ENCODE peak calls at places on chromosomes 7 and 10, in seven cellular contexts. V is HL-60, U is stomach, I is HCT116, M is upper lobe of left lung, N is H1, E is GM23338. A is an unnamed sample.

GRCh38 chr7:82675396-82675795 is 231.8 kb upstream of the CACNA2D1 start:
- DNase-seq in V (no peak), U (no peak), I (no peak), M (no peak), N (no peak), E (no peak), A (no peak)

GRCh38 chr10:93542358-93542791 is 24.1 kb upstream of the FFAR4 start:
- DNase-seq in V (no peak), U (peak), I (no peak), M (no peak), N (no peak), E (no peak), A (no peak)

GRCh38 chr7:138235207-138235606 is 158.9 kb downstream of the AKR1D1 start:
- DNase-seq in V (no peak), U (peak), I (no peak), M (no peak), N (no peak), E (no peak), A (no peak)

GRCh38 chr10:126551197-126551596 is 119.3 kb downstream of the C10orf90 start:
- DNase-seq in V (no peak), U (no peak), I (no peak), M (no peak), N (no peak), E (no peak), A (no peak)

GRCh38 chr10:271201-271600 is 135.9 kb downstream of the ZMYND11 start:
- DNase-seq in V (no peak), U (no peak), I (no peak), M (no peak), N (no peak), E (no peak), A (no peak)

GRCh38 chr10:29649561-29650551 is 15.1 kb upstream of the SVIL start:
- DNase-seq in V (no peak), U (no peak), I (no peak), M (no peak), N (no peak), E (no peak), A (no peak)

GRCh38 chr7:134367956-134368749 is 51.4 kb upstream of the SLC35B4 start:
- DNase-seq in V (no peak), U (no peak), I (no peak), M (no peak), N (no peak), E (no peak), A (no peak)

GRCh38 chr7:133237545-133237944 is 15.3 kb upstream of the EXOC4 start:
- DNase-seq in V (no peak), U (no peak), I (no peak), M (no peak), N (no peak), E (no peak), A (no peak)

GRCh38 chr7:146961617-146962016 is 845.0 kb downstream of the CNTNAP2 start:
- DNase-seq in V (no peak), U (no peak), I (no peak), M (no peak), N (no peak), E (no peak), A (no peak)

GRCh38 chr10:6035926-6036575 is 26.1 kb downstream of the IL2RA start:
- DNase-seq in V (no peak), U (no peak), I (no peak), M (no peak), N (no peak), E (no peak), A (peak)

GRCh38 chr7:72476608-72477305 is 64.6 kb upstream of the CALN1 start:
- DNase-seq in V (no peak), U (peak), I (no peak), M (no peak), N (no peak), E (peak), A (no peak)

GRCh38 chr10:93456480-93456879 is 25.7 kb downstream of the MYOF start:
- DNase-seq in V (no peak), U (no peak), I (no peak), M (no peak), N (no peak), E (no peak), A (peak)

GRCh38 chr7:45902820-45903219 is 14.5 kb downstream of the IGFBP1 start:
- DNase-seq in V (no peak), U (no peak), I (no peak), M (no peak), N (no peak), E (no peak), A (no peak)

GRCh38 chr7:120554960-120555571 is 282.1 kb downstream of the KCND2 start:
- DNase-seq in V (peak), U (no peak), I (peak), M (no peak), N (no peak), E (peak), A (no peak)

GRCh38 chr10:54203426-54203825 is 597.6 kb downstream of the PCDH15 start:
- DNase-seq in V (no peak), U (no peak), I (no peak), M (no peak), N (no peak), E (no peak), A (no peak)

GRCh38 chr10:77890097-77890496 is 36.5 kb downstream of the DLG5 start:
- DNase-seq in V (no peak), U (no peak), I (peak), M (no peak), N (peak), E (peak), A (no peak)

GRCh38 chr10:48526371-48526821 is 78.5 kb downstream of the ARHGAP22 start:
- DNase-seq in V (no peak), U (peak), I (no peak), M (no peak), N (no peak), E (no peak), A (no peak)

GRCh38 chr7:117582219-117582704 is 102.4 kb downstream of the CFTR start:
- DNase-seq in V (no peak), U (no peak), I (no peak), M (no peak), N (peak), E (peak), A (peak)

GRCh38 chr7:96253441-96253840 is 68.5 kb downstream of the SLC25A13 start:
- DNase-seq in V (no peak), U (no peak), I (no peak), M (no peak), N (no peak), E (no peak), A (no peak)

GRCh38 chr7:157651366-157652160 is 314.8 kb downstream of the DNAJB6 start:
- DNase-seq in V (no peak), U (no peak), I (no peak), M (no peak), N (no peak), E (no peak), A (no peak)

GRCh38 chr7:105000927-105001336 is 13.1 kb upstream of the KMT2E start:
- DNase-seq in V (no peak), U (no peak), I (no peak), M (peak), N (no peak), E (peak), A (no peak)

GRCh38 chr7:1512781-1513656 is 8.8 kb upstream of the INTS1 start:
- DNase-seq in V (peak), U (peak), I (peak), M (peak), N (no peak), E (no peak), A (peak)

GRCh38 chr10:11178606-11179221 is 161.0 kb downstream of the CELF2 start:
- DNase-seq in V (peak), U (peak), I (no peak), M (no peak), N (no peak), E (no peak), A (no peak)

GRCh38 chr10:100192350-100192749 is 6.5 kb upstream of the ERLIN1 start:
- DNase-seq in V (peak), U (no peak), I (no peak), M (no peak), N (no peak), E (no peak), A (no peak)

GRCh38 chr7:117600912-117601311 is 121.1 kb downstream of the CFTR start:
- DNase-seq in V (no peak), U (no peak), I (no peak), M (no peak), N (no peak), E (no peak), A (no peak)

GRCh38 chr10:14326581-14326980 is 4.1 kb downstream of the FRMD4A start:
- DNase-seq in V (no peak), U (no peak), I (no peak), M (no peak), N (no peak), E (no peak), A (no peak)

GRCh38 chr10:113480828-113481502 is 71.9 kb upstream of the HABP2 start:
- DNase-seq in V (no peak), U (peak), I (no peak), M (no peak), N (no peak), E (no peak), A (no peak)

GRCh38 chr10:52383088-52383487 is 69.0 kb downstream of the DKK1 start:
- DNase-seq in V (no peak), U (no peak), I (no peak), M (no peak), N (no peak), E (no peak), A (no peak)

GRCh38 chr7:107680478-107680877 is 19.9 kb downstream of the SLC26A4 start:
- DNase-seq in V (no peak), U (no peak), I (no peak), M (no peak), N (no peak), E (no peak), A (no peak)

GRCh38 chr10:33483124-33483794 is 148.8 kb upstream of the NRP1 start:
- DNase-seq in V (no peak), U (no peak), I (no peak), M (no peak), N (no peak), E (peak), A (no peak)

GRCh38 chr10:101405006-101405405 is 51.0 kb downstream of the BTRC start:
- DNase-seq in V (no peak), U (no peak), I (no peak), M (no peak), N (no peak), E (no peak), A (no peak)

GRCh38 chr10:101397140-101397539 is 43.2 kb downstream of the BTRC start:
- DNase-seq in V (no peak), U (no peak), I (peak), M (no peak), N (no peak), E (peak), A (no peak)

GRCh38 chr10:101402711-101403110 is 48.7 kb downstream of the BTRC start:
- DNase-seq in V (no peak), U (no peak), I (no peak), M (no peak), N (no peak), E (no peak), A (no peak)

GRCh38 chr10:101403161-101403560 is 49.2 kb downstream of the BTRC start:
- DNase-seq in V (no peak), U (no peak), I (no peak), M (no peak), N (no peak), E (peak), A (no peak)

GRCh38 chr10:101400529-101400928 is 46.6 kb downstream of the BTRC start:
- DNase-seq in V (no peak), U (no peak), I (no peak), M (no peak), N (no peak), E (no peak), A (no peak)
- TF ChIP-seq POLR2AphosphoS5 in V (no peak), U (no peak), I (no peak), M (no peak), N (no peak), E (no peak), A (no peak)

GRCh38 chr10:132788180-132788830 is 2.4 kb upstream of the NKX6-2 start:
- DNase-seq in V (no peak), U (peak), I (no peak), M (peak), N (no peak), E (peak), A (no peak)
- TF ChIP-seq CTCF in V (no peak), U (no peak), I (no peak), M (no peak), N (no peak), E (peak), A (peak)

GRCh38 chr10:124066744-124067714 is 26.4 kb downstream of the CHST15 start:
- DNase-seq in V (peak), U (no peak), I (no peak), M (no peak), N (peak), E (peak), A (no peak)
- TF ChIP-seq POLR2AphosphoS5 in V (no peak), U (no peak), I (no peak), M (no peak), N (no peak), E (no peak), A (no peak)

GRCh38 chr10:80705899-80706298 is 168.2 kb downstream of the SH2D4B start:
- DNase-seq in V (no peak), U (no peak), I (no peak), M (no peak), N (no peak), E (no peak), A (no peak)

GRCh38 chr10:80713398-80713928 is 175.8 kb downstream of the SH2D4B start:
- DNase-seq in V (no peak), U (no peak), I (no peak), M (no peak), N (no peak), E (peak), A (no peak)

GRCh38 chr10:80708808-80709207 is 171.1 kb downstream of the SH2D4B start:
- DNase-seq in V (no peak), U (no peak), I (no peak), M (no peak), N (no peak), E (no peak), A (no peak)

GRCh38 chr10:80708185-80708584 is 170.5 kb downstream of the SH2D4B start:
- DNase-seq in V (no peak), U (no peak), I (no peak), M (no peak), N (no peak), E (no peak), A (no peak)

DNA sequence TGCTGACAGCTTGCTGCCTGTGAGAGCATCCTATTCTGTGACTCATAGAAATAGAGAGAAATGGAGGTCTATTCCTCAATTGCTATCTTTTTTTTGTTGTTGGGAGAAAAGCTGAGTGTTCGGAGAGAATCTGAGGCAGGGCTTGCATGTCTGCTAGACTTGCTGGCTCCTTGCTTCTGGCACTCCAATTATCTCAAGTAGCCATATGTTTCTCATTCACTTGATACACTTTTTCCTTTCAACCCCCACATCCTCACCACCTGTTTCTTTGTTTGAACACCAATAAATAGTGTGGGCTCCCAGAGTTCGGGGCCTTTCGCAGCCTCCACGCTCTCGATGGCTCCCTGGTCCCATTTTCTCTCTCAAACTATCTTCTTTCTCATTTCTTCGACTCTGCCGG is 172.2 kb downstream of the SH2D4B start:
- DNase-seq in V (no peak), U (no peak), I (no peak), M (no peak), N (no peak), E (no peak), A (no peak)
- TF ChIP-seq CTCF in V (no peak), U (no peak), I (no peak), M (no peak), N (no peak), E (no peak), A (no peak)